ENCODE peak calls at places on chromosome 18, in nine cellular contexts. Q is fibroblast of lung; D is kidney; F is foreskin fibroblast; Y is OCI-LY7; J is astrocyte of the spinal cord; M is brain microvascular endothelial cell; E is CD8-positive, alpha-beta T cell; K is astrocyte of the cerebellum. R is an unnamed sample.

GRCh38 chr18:56453576-56453975 is 184.8 kb downstream of the TXNL1 start:
- DNase-seq in Q (no peak), D (no peak), F (no peak), Y (no peak), J (no peak), M (no peak), E (no peak), K (no peak), R (no peak)

GRCh38 chr18:63173983-63174382 is 145.6 kb downstream of the BCL2 start:
- DNase-seq in Q (no peak), D (no peak), F (no peak), Y (no peak), J (no peak), M (no peak), E (no peak), K (no peak), R (no peak)

GRCh38 chr18:3625717-3626091 is 175.7 kb downstream of the TGIF1 start:
- DNase-seq in Q (no peak), D (no peak), F (no peak), Y (no peak), J (no peak), M (no peak), E (no peak), K (no peak), R (no peak)

GRCh38 chr18:79744625-79745024 is 53.1 kb upstream of the KCNG2 start:
- DNase-seq in Q (no peak), D (no peak), F (no peak), Y (no peak), J (no peak), M (no peak), E (no peak), K (no peak), R (no peak)

GRCh38 chr18:79857082-79857661 is 59.4 kb downstream of the KCNG2 start:
- DNase-seq in Q (peak), D (no peak), F (no peak), Y (no peak), J (peak), M (peak), E (no peak), K (no peak), R (no peak)

GRCh38 chr18:42112657-42113420 is 157.8 kb downstream of the PIK3C3 start:
- DNase-seq in Q (no peak), D (no peak), F (no peak), Y (no peak), J (peak), M (no peak), E (no peak), K (peak), R (no peak)

GRCh38 chr18:35117372-35117771 is 76.2 kb downstream of the MAPRE2 start:
- DNase-seq in Q (no peak), D (no peak), F (no peak), Y (no peak), J (no peak), M (no peak), E (no peak), K (no peak), R (no peak)

GRCh38 chr18:62715829-62716678 is 713 bp downstream of the PHLPP1 start:
- DNase-seq in Q (peak), D (peak), F (peak), Y (peak), J (peak), M (peak), E (peak), K (no peak), R (no peak)

GRCh38 chr18:72530622-72531021 is 13.5 kb downstream of the CBLN2 start:
- DNase-seq in Q (no peak), D (no peak), F (no peak), Y (no peak), J (peak), M (no peak), E (no peak), K (peak), R (no peak)

GRCh38 chr18:44839239-44839666 is 158.6 kb downstream of the SETBP1 start:
- DNase-seq in Q (peak), D (peak), F (peak), Y (no peak), J (peak), M (peak), E (peak), K (no peak), R (no peak)

GRCh38 chr18:22032392-22032961 is 136.9 kb upstream of the GATA6 start:
- DNase-seq in Q (peak), D (no peak), F (peak), Y (no peak), J (peak), M (peak), E (no peak), K (peak), R (peak)

GRCh38 chr18:2898131-2898640 is 51.4 kb downstream of the EMILIN2 start:
- DNase-seq in Q (no peak), D (peak), F (peak), Y (peak), J (peak), M (no peak), E (no peak), K (no peak), R (no peak)

GRCh38 chr18:63409301-63409700 is 13.0 kb downstream of the VPS4B start:
- DNase-seq in Q (peak), D (no peak), F (peak), Y (no peak), J (peak), M (no peak), E (no peak), K (peak), R (no peak)

GRCh38 chr18:56327171-56327885 is 311.1 kb downstream of the TXNL1 start:
- DNase-seq in Q (peak), D (no peak), F (peak), Y (no peak), J (no peak), M (no peak), E (no peak), K (peak), R (peak)

GRCh38 chr18:63828120-63828519 is 52.9 kb downstream of the SERPINB7 start:
- DNase-seq in Q (no peak), D (no peak), F (no peak), Y (no peak), J (no peak), M (no peak), E (no peak), K (no peak), R (no peak)

GRCh38 chr18:70289351-70290330 is 796 bp downstream of the SOCS6 start:
- DNase-seq in Q (peak), D (peak), F (peak), Y (no peak), J (peak), M (no peak), E (no peak), K (no peak), R (no peak)

GRCh38 chr18:78999939-79000338 is 20.3 kb downstream of the SALL3 start:
- DNase-seq in Q (no peak), D (no peak), F (no peak), Y (no peak), J (no peak), M (no peak), E (no peak), K (no peak), R (no peak)

GRCh38 chr18:34709631-34710429 is at the start of gene DTNA:
- DNase-seq in Q (peak), D (no peak), F (peak), Y (no peak), J (peak), M (peak), E (no peak), K (peak), R (peak)

GRCh38 chr18:55546873-55547704 is 40.9 kb downstream of the TCF4 start:
- DNase-seq in Q (peak), D (no peak), F (peak), Y (no peak), J (peak), M (peak), E (no peak), K (peak), R (peak)

GRCh38 chr18:22999212-22999611 is 66.1 kb downstream of the RBBP8 start:
- DNase-seq in Q (no peak), D (no peak), F (no peak), Y (no peak), J (peak), M (peak), E (no peak), K (peak), R (no peak)

GRCh38 chr18:35371412-35372195 is 5.5 kb downstream of the ZNF396 start:
- DNase-seq in Q (peak), D (no peak), F (peak), Y (no peak), J (peak), M (no peak), E (no peak), K (no peak), R (no peak)

GRCh38 chr18:37254256-37254880 is 311.2 kb downstream of the CELF4 start:
- DNase-seq in Q (no peak), D (no peak), F (no peak), Y (no peak), J (no peak), M (no peak), E (no peak), K (no peak), R (no peak)
- H3K4me3 ChIP-seq in Q (no peak), D (no peak), F (no peak), Y (no peak), J (no peak), M (no peak), E (no peak), K (peak), R (peak)

GRCh38 chr18:46748466-46748865 is 8.4 kb downstream of the ST8SIA5 start:
- DNase-seq in Q (no peak), D (no peak), F (no peak), Y (no peak), J (no peak), M (no peak), E (no peak), K (no peak), R (no peak)
- H3K4me3 ChIP-seq in Q (no peak), D (no peak), F (no peak), Y (no peak), J (no peak), M (no peak), E (no peak), K (no peak), R (no peak)

GRCh38 chr18:48264508-48264907 is 144.7 kb downstream of the ZBTB7C start:
- DNase-seq in Q (no peak), D (no peak), F (no peak), Y (no peak), J (no peak), M (no peak), E (no peak), K (no peak), R (no peak)
- H3K4me3 ChIP-seq in Q (no peak), D (no peak), F (no peak), Y (no peak), J (no peak), M (no peak), E (no peak), K (no peak), R (no peak)

GRCh38 chr18:54217624-54218023 is 6.8 kb downstream of the MBD2 start:
- DNase-seq in Q (no peak), D (no peak), F (no peak), Y (peak), J (no peak), M (no peak), E (no peak), K (no peak), R (no peak)

GRCh38 chr18:54220406-54220805 is 4.1 kb downstream of the MBD2 start:
- DNase-seq in Q (no peak), D (no peak), F (no peak), Y (peak), J (no peak), M (no peak), E (no peak), K (no peak), R (no peak)

GRCh38 chr18:54222922-54223567 is 1.4 kb downstream of the MBD2 start:
- DNase-seq in Q (no peak), D (no peak), F (no peak), Y (peak), J (no peak), M (no peak), E (peak), K (no peak), R (no peak)

GRCh38 chr18:54215069-54215468 is 9.4 kb downstream of the MBD2 start:
- DNase-seq in Q (peak), D (no peak), F (no peak), Y (no peak), J (peak), M (peak), E (no peak), K (no peak), R (no peak)

GRCh38 chr18:54218299-54218698 is 6.2 kb downstream of the MBD2 start:
- DNase-seq in Q (no peak), D (no peak), F (no peak), Y (peak), J (no peak), M (no peak), E (no peak), K (no peak), R (no peak)
- H3K4me3 ChIP-seq in Q (no peak), D (no peak), F (no peak), Y (peak), J (no peak), M (no peak), E (no peak), K (no peak), R (no peak)

GRCh38 chr18:10476430-10476829 is 22.0 kb downstream of the APCDD1 start:
- DNase-seq in Q (peak), D (no peak), F (peak), Y (no peak), J (peak), M (no peak), E (no peak), K (peak), R (peak)
- H3K4me3 ChIP-seq in Q (no peak), D (no peak), F (no peak), Y (no peak), J (no peak), M (no peak), E (no peak), K (no peak), R (no peak)

GRCh38 chr18:25164837-25165791 is 186.9 kb downstream of the ZNF521 start:
- DNase-seq in Q (peak), D (no peak), F (peak), Y (no peak), J (peak), M (peak), E (no peak), K (no peak), R (peak)
- H3K4me3 ChIP-seq in Q (peak), D (peak), F (peak), Y (peak), J (no peak), M (peak), E (no peak), K (no peak), R (no peak)

GRCh38 chr18:58493070-58493469 is 135.8 kb downstream of the ALPK2 start:
- DNase-seq in Q (no peak), D (no peak), F (no peak), Y (no peak), J (no peak), M (no peak), E (no peak), K (no peak), R (no peak)

GRCh38 chr18:58491773-58492752 is 136.8 kb downstream of the ALPK2 start:
- DNase-seq in Q (no peak), D (no peak), F (no peak), Y (no peak), J (no peak), M (no peak), E (no peak), K (no peak), R (no peak)

GRCh38 chr18:58495634-58496033 is 133.3 kb downstream of the ALPK2 start:
- DNase-seq in Q (no peak), D (no peak), F (no peak), Y (no peak), J (no peak), M (no peak), E (no peak), K (no peak), R (no peak)

GRCh38 chr18:58495202-58495601 is 133.7 kb downstream of the ALPK2 start:
- DNase-seq in Q (peak), D (no peak), F (no peak), Y (no peak), J (peak), M (no peak), E (no peak), K (no peak), R (peak)

GRCh38 chr18:58493516-58494253 is 135.2 kb downstream of the ALPK2 start:
- DNase-seq in Q (peak), D (peak), F (peak), Y (peak), J (peak), M (peak), E (peak), K (peak), R (peak)
- H3K4me3 ChIP-seq in Q (peak), D (no peak), F (no peak), Y (no peak), J (no peak), M (no peak), E (no peak), K (no peak), R (no peak)

GRCh38 chr18:50039736-50040135 is 155.2 kb downstream of the MYO5B start:
- DNase-seq in Q (no peak), D (no peak), F (no peak), Y (no peak), J (no peak), M (no peak), E (no peak), K (no peak), R (no peak)
- H3K4me3 ChIP-seq in Q (no peak), D (no peak), F (no peak), Y (no peak), J (no peak), M (no peak), E (no peak), K (no peak), R (no peak)

DNA sequence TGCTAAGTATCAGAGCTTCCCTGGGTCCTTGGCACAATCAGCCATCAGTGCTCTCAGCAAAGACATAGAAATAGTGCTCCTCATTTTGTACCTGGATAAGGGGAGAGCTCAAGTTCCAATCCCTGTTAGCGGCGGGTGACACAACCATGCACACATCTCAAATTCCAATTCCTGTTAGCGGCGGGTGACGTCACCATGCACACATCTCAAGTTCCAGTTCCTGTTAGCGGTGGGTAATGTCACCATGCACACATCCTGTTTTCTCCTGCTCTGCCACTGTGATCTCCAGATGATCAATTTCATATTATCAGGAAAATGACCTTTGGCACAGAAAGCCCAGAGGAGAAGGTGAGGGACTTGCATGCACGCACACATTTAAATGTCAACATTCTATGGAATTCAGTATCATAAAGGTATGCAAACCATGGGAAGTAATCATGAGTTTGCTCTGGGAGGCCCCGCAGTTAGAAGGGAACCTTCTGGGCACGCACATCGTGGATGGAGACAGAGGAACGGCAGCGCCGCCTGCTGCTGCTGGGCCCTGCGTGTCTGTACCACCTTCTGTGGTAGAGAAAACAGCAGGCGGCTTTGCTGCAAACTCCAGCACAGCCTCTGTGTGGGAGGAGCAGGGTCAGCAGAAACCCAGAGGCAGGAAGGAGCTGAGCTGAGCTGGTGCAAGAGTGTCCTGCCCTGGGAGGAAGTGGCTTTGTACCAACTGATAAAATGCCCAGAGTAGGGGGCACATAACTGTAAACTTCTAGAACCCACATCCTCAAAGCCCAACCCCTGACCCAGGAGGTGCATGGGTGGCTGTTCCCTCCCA is 77.8 kb downstream of the MBP start:
- DNase-seq in Q (peak), D (peak), F (peak), Y (peak), J (peak), M (peak), E (peak), K (no peak), R (peak)
- H3K4me3 ChIP-seq in Q (no peak), D (no peak), F (no peak), Y (peak), J (no peak), M (no peak), E (peak), K (no peak), R (no peak)

R was measured in BJ.